ENCODE peak calls at places on chromosomes 11 and 22, in five cellular contexts. L is PC-3, A is heart left ventricle, Z is stomach, H is colonic mucosa. R is an unnamed sample. For H3K9me3, the result is how much of the 10 kb centered on the place peaks cover.

GRCh38 chr11:119696378-119697157 is 32.4 kb downstream of the NECTIN1 start:
- DNase-seq in H (peak), A (no peak), L (no peak), Z (no peak), R (no peak)

GRCh38 chr11:12900496-12900895 is 108.6 kb upstream of the RASSF10 start:
- DNase-seq in H (no peak), A (no peak), Z (no peak), L (peak), R (no peak)

GRCh38 chr11:126341760-126342161 is 13.7 kb upstream of the ST3GAL4 start:
- DNase-seq in H (no peak), Z (no peak), L (peak), A (peak), R (no peak)

GRCh38 chr11:5129457-5129877 is 8.7 kb downstream of the OR52A5 start:
- DNase-seq in Z (no peak), H (no peak), L (no peak), A (no peak), R (no peak)

GRCh38 chr22:45290410-45290936 is 5.7 kb downstream of the UPK3A start:
- DNase-seq in H (peak), A (no peak), Z (peak), L (peak), R (no peak)

GRCh38 chr22:30312053-30312452 is 14.7 kb downstream of the TBC1D10A start:
- DNase-seq in H (no peak), A (no peak), Z (no peak), L (peak), R (no peak)

GRCh38 chr11:22041039-22041438 is 151.8 kb upstream of the ANO5 start:
- DNase-seq in Z (no peak), H (no peak), L (no peak), A (no peak), R (no peak)

GRCh38 chr22:46514592-46515207 is 22.7 kb downstream of the CELSR1 start:
- DNase-seq in H (no peak), L (peak), A (peak), Z (no peak), R (no peak)

GRCh38 chr22:23696326-23696851 is 5.6 kb downstream of the RGL4 start:
- DNase-seq in L (no peak), A (peak), Z (peak), H (no peak), R (peak)

GRCh38 chr11:75673977-75674582 is 5.2 kb upstream of the MAP6 start:
- DNase-seq in H (no peak), Z (no peak), L (peak), A (no peak), R (no peak)

GRCh38 chr11:78957481-78958245 is 383.0 kb upstream of the NARS2 start:
- DNase-seq in L (peak), Z (no peak), A (no peak), H (no peak), R (no peak)

GRCh38 chr11:86459002-86459385 is 84.3 kb downstream of the CCDC81 start:
- DNase-seq in Z (no peak), L (peak), H (no peak), A (no peak), R (no peak)

GRCh38 chr11:1109918-1110705 is 35.4 kb downstream of the MUC2 start:
- DNase-seq in Z (no peak), H (no peak), L (no peak), A (peak), R (no peak)

GRCh38 chr22:40120783-40121182 is 56.9 kb upstream of the TNRC6B start:
- DNase-seq in Z (no peak), H (no peak), A (no peak), L (no peak), R (no peak)

GRCh38 chr11:82701847-82702520 is 31.7 kb downstream of the FAM181B start:
- DNase-seq in Z (no peak), H (peak), A (no peak), L (peak), R (no peak)

GRCh38 chr22:32764330-32765116 is 37.0 kb upstream of the TIMP3 start:
- DNase-seq in L (no peak), A (peak), Z (no peak), H (peak), R (no peak)

GRCh38 chr11:130744804-130745203 is 171.5 kb downstream of the SNX19 start:
- DNase-seq in H (no peak), Z (no peak), L (peak), A (no peak), R (no peak)
- H3K9me3 ChIP-seq in H (under half), Z (under half), L (under half), A (under half), R (under half)

DNA sequence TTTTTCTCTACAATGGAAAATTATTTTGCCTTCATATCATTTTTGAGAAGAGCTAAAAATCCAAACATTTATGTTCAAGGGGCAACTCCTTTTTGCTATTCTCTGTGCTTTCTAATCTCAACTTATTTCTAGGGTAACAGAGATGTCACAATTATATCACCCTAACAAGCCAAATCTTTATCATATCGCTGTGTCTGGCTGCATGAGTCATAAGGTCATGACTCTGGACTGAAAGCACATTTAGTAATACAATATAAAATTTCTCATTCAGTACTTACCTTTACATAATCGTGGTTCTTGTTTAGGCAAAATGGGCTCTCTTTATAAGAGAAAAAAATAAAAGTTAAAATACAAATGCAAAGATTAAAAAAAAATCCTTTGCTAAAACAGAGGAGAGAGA is 326.0 kb downstream of the CASP12 start:
- DNase-seq in Z (no peak), L (peak), H (no peak), A (no peak), R (no peak)
- H3K9me3 ChIP-seq in Z (under half), L (under half), H (under half), A (under half), R (under half)

GRCh38 chr22:49028111-49028510 is 799.6 kb downstream of the BRD1 start:
- DNase-seq in H (no peak), L (no peak), Z (no peak), A (no peak), R (no peak)

GRCh38 chr22:49025791-49026475 is 801.7 kb downstream of the BRD1 start:
- DNase-seq in H (no peak), A (no peak), Z (no peak), L (no peak), R (no peak)

GRCh38 chr22:49027122-49027670 is 800.5 kb downstream of the BRD1 start:
- DNase-seq in A (no peak), Z (no peak), H (no peak), L (no peak), R (no peak)

GRCh38 chr22:49024775-49025440 is 802.8 kb downstream of the BRD1 start:
- DNase-seq in L (no peak), A (no peak), Z (no peak), H (no peak), R (no peak)

GRCh38 chr22:49026476-49027121 is 801.1 kb downstream of the BRD1 start:
- DNase-seq in H (no peak), A (no peak), L (no peak), Z (no peak), R (no peak)
- H3K9me3 ChIP-seq in H (under half), A (under half), L (under half), Z (under half), R (under half)

GRCh38 chr22:49554296-49554625 is 273.4 kb downstream of the BRD1 start:
- DNase-seq in Z (no peak), H (no peak), A (no peak), L (no peak), R (no peak)

GRCh38 chr22:49551897-49552659 is 275.6 kb downstream of the BRD1 start:
- DNase-seq in H (no peak), A (no peak), L (no peak), Z (no peak), R (no peak)

GRCh38 chr22:49553076-49553475 is 274.6 kb downstream of the BRD1 start:
- DNase-seq in L (no peak), H (no peak), Z (no peak), A (no peak), R (no peak)

GRCh38 chr22:49554741-49555140 is 272.9 kb downstream of the BRD1 start:
- DNase-seq in L (no peak), Z (no peak), H (no peak), A (no peak), R (no peak)

DNA sequence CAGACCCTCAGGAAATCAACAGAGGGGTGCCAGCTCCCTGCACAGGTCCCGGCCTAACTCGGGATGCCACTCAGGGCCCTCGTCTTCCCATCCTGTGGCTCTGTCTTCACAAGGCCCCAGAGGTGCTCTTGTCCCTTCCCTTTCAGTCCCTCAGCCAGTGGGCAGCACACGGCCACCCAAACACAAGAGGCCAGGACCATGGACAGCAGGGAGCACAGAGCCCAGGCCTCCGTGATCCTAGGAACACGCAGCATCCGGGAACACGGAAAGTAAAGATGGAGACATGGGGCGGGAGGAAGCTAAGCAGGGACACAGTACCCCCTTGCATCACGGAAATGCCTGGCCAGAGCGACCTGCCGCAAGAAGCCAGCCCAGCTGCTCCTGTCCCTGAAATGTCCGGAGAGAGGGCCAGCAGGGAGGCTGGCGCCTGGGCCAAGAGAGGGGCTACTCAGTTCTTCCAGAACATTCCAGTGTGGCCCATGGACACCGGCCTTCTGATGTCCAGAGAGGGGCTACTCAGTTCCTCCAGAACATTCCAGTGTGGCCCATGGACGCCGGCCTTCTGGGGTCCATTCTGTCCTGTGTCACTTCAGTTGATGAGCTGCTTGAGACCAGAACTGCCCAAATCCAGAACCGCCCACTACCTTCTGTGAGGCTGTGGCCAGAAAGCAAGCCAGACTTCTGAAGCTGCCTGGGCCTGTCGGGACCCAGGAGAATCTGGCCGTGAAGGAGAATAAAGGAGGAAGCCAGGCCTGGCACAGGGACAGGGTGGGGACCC is 274.0 kb downstream of the BRD1 start:
- DNase-seq in A (no peak), Z (no peak), H (no peak), L (peak), R (no peak)
- H3K9me3 ChIP-seq in A (under half), Z (under half), H (under half), L (under half), R (under half)

DNA sequence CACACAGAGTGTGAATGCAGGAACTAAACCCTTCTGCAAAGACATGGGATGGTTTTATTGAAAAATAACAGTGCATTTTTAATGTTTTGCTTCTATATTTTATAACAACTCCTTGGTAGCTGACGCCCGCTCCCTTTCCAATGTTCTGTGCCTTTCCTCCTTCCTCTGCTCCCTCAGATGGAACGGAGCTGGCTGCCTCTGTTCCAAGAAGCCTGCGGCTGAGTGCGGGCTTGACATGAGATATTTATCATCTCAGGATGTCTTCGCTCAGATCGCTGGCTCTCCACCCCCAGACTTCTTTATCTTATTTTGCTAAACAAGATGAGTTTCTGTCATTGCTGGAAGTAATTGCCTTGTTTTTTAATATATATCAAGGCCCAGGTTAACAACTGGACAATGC is 322.4 kb upstream of the B3GAT1 start:
- DNase-seq in Z (no peak), L (no peak), A (no peak), H (no peak), R (no peak)
- H3K9me3 ChIP-seq in Z (under half), L (under half), A (under half), H (under half), R (under half)

DNA sequence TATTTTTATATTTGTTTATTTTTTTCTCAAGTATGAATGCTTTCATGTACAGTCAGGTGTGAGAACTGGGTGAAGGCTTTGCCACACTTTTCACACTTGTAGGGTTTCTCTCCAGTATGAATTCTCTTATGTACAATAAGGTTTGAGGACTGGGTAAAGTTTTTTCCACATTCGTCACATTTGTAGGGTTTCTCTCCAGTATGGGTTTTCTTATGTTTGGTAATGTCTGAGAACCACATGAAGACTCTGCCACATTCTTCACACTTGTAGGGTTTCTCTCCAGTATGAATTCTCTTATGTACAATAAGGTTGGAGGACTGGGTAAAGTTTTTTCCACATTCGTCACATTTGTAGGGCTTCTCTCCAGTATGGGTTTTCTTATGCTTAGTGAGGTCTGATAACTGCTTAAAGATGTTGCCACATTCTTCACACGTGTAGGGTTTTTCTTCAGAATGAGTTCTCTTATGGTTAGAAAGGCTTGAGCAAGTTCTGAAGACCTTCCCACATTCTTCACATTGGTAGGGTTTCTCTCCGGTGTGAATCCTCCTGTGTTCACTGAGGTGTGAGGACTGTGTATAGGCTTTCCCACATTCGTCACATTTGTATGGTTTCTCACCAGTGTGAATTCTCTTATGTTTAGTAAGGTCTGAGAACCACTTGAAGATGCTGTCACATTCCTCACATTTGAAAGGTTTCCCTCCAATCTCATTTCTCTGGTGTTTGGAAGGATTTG is 19.7 kb downstream of the ZNF195 start:
- DNase-seq in A (no peak), H (no peak), L (no peak), Z (no peak), R (no peak)
- H3K9me3 ChIP-seq in A (half or more), H (under half), L (half or more), Z (half or more), R (half or more)

R was measured in T-helper 17 cell.